ENCODE peak calls at places on chromosomes 6 and 20, in seven cellular contexts. V is activated gamma-delta T cell treated with Interleukin-2 at 50 U/mL for 16 hours; U is CD8-positive, alpha-beta T cell; Y is breast epithelium; P is HAP-1; H is central memory CD4-positive, alpha-beta T cell; O is RCC 7860. S is an unnamed sample.

GRCh38 chr20:22490287-22491187 is 93.8 kb downstream of the FOXA2 start:
- DNase-seq in U (no peak), Y (no peak), P (no peak), V (no peak), H (no peak), O (peak), S (no peak)

GRCh38 chr6:16321826-16322225 is 83.4 kb downstream of the GMPR start:
- DNase-seq in U (no peak), P (no peak), O (no peak), H (no peak), V (no peak), Y (no peak), S (no peak)

GRCh38 chr20:54524849-54525248 is 49.5 kb downstream of the DOK5 start:
- DNase-seq in H (no peak), Y (no peak), V (no peak), O (no peak), U (no peak), P (no peak), S (no peak)

GRCh38 chr6:46637145-46637544 is 15.5 kb downstream of the CYP39A1 start:
- DNase-seq in H (no peak), O (no peak), U (no peak), Y (no peak), V (no peak), P (no peak), S (no peak)

GRCh38 chr6:111680013-111680712 is 74.5 kb upstream of the TRAF3IP2 start:
- DNase-seq in U (no peak), P (no peak), H (no peak), V (no peak), Y (no peak), O (no peak), S (no peak)

GRCh38 chr20:35339007-35339406 is 46.8 kb upstream of the FAM83C start:
- DNase-seq in P (no peak), Y (no peak), U (no peak), O (peak), H (no peak), V (no peak), S (no peak)

GRCh38 chr6:4615891-4616290 is 160.3 kb upstream of the CDYL start:
- DNase-seq in O (no peak), H (no peak), V (no peak), P (no peak), U (no peak), Y (no peak), S (no peak)

GRCh38 chr20:6613280-6613861 is 154.1 kb upstream of the BMP2 start:
- DNase-seq in O (peak), U (no peak), Y (no peak), P (no peak), H (no peak), V (no peak), S (no peak)

GRCh38 chr20:38211200-38212097 is 46.4 kb upstream of the TGM2 start:
- DNase-seq in U (no peak), V (no peak), H (no peak), P (no peak), O (no peak), Y (no peak), S (no peak)

GRCh38 chr6:23176883-23177282 is 607.5 kb downstream of the HDGFL1 start:
- DNase-seq in U (no peak), O (no peak), Y (no peak), P (no peak), V (no peak), H (no peak), S (no peak)

GRCh38 chr6:48136856-48137255 is 25.9 kb upstream of the PTCHD4 start:
- DNase-seq in H (no peak), P (no peak), O (no peak), U (no peak), V (no peak), Y (no peak), S (no peak)

GRCh38 chr20:38806855-38807655 is 1.6 kb downstream of the PPP1R16B start:
- DNase-seq in H (peak), O (no peak), U (peak), Y (no peak), P (no peak), V (peak), S (peak)

GRCh38 chr6:166351715-166352285 is 9.5 kb upstream of the SFT2D1 start:
- DNase-seq in H (no peak), O (no peak), V (no peak), U (no peak), Y (no peak), P (peak), S (no peak)

GRCh38 chr6:111745186-111745585 is 128.1 kb downstream of the FYN start:
- DNase-seq in O (no peak), V (no peak), Y (no peak), H (no peak), U (no peak), P (no peak), S (no peak)

GRCh38 chr6:111750753-111751684 is 122.2 kb downstream of the FYN start:
- DNase-seq in O (no peak), V (peak), P (peak), Y (no peak), H (peak), U (peak), S (peak)

GRCh38 chr20:52410182-52410647 is 218.6 kb upstream of the ZFP64 start:
- DNase-seq in V (peak), U (peak), Y (no peak), P (no peak), H (peak), O (no peak), S (peak)

S was measured in stimulated activated naive CD4-positive, alpha-beta T cell.